ENCODE peak calls at places on chromosomes 11 and 22, in nine cellular contexts. B is stimulated activated naive CD8-positive, alpha-beta T cell treated with anti-CD3 and anti-CD28 coated beads, Interleukin-15, amount 100 ng/mL, for 72 hours; J is NCI-H2081; I is Caki2; H is islet precursor cell; X is MV-4-11; G is H7; Z is Ammon's horn; R is NCI-H774. K is an unnamed sample.

GRCh38 chr22:28670691-28671261 is 8.9 kb downstream of the TTC28 start:
- DNase-seq in B (no peak), J (no peak), I (no peak), H (no peak), X (peak; percentile 78), G (no peak), Z (no peak), R (no peak), K (no peak)

GRCh38 chr22:49966716-49967332 is 6.3 kb downstream of the PIM3 start:
- DNase-seq in B (no peak), J (no peak), I (no peak), H (peak; percentile 61), X (peak; percentile 77), G (peak; percentile 66), Z (peak; percentile 32), R (no peak), K (peak; percentile 16)

GRCh38 chr11:78660451-78660850 is 85.8 kb upstream of the NARS2 start:
- DNase-seq in B (no peak), J (no peak), I (no peak), H (peak; percentile 30), X (no peak), G (no peak), Z (peak; percentile 29), R (no peak), K (no peak)

GRCh38 chr11:18347471-18348125 is 25.2 kb downstream of the GTF2H1 start:
- DNase-seq in B (no peak), J (no peak), I (no peak), H (no peak), X (no peak), G (no peak), Z (no peak), R (no peak), K (no peak)

GRCh38 chr11:61701298-61701993 is 21.3 kb downstream of the DAGLA start:
- DNase-seq in B (no peak), J (peak; percentile 75), I (peak; percentile 22), H (peak; percentile 89), X (peak; percentile 65), G (peak; percentile 89), Z (no peak), R (no peak), K (no peak)

GRCh38 chr22:36246718-36247117 is 6.2 kb upstream of the APOL1 start:
- DNase-seq in B (no peak), J (no peak), I (no peak), H (peak; percentile 41), X (no peak), G (no peak), Z (no peak), R (no peak), K (no peak)

GRCh38 chr11:72411623-72412532 is 22.5 kb downstream of the CLPB start:
- DNase-seq in B (no peak), J (peak; percentile 72), I (no peak), H (peak; percentile 99), X (peak; percentile 91), G (no peak), Z (peak; percentile 73), R (no peak), K (peak; percentile 66)

GRCh38 chr11:1336836-1337646 is 27.6 kb upstream of the TOLLIP start:
- DNase-seq in B (peak; percentile 55), J (peak; percentile 14), I (no peak), H (peak; percentile 63), X (no peak), G (peak; percentile 92), Z (peak; percentile 40), R (no peak), K (no peak)

GRCh38 chr11:119085523-119085878 is 820 bp downstream of the HMBS start:
- DNase-seq in B (no peak), J (no peak), I (no peak), H (no peak), X (no peak), G (no peak), Z (no peak), R (no peak), K (no peak)

GRCh38 chr11:117976445-117976844 is 9.7 kb upstream of the IL10RA start:
- DNase-seq in B (no peak), J (no peak), I (no peak), H (no peak), X (no peak), G (peak; percentile 28), Z (no peak), R (no peak), K (no peak)

GRCh38 chr11:86160546-86161149 is 83.9 kb upstream of the EED start:
- DNase-seq in B (no peak), J (no peak), I (peak; percentile 69), H (no peak), X (no peak), G (no peak), Z (no peak), R (no peak), K (no peak)

GRCh38 chr11:112525844-112526590 is 265.4 kb upstream of the PLET1 start:
- DNase-seq in B (no peak), J (no peak), I (no peak), H (no peak), X (no peak), G (no peak), Z (no peak), R (no peak), K (no peak)

GRCh38 chr11:32029721-32030120 is 61.2 kb upstream of the RCN1 start:
- DNase-seq in B (no peak), J (no peak), I (no peak), H (no peak), X (no peak), G (no peak), Z (peak; percentile 5), R (no peak), K (no peak)

GRCh38 chr11:60700689-60701508 is 1.5 kb downstream of the MS4A8 start:
- DNase-seq in B (no peak), J (peak; percentile 89), I (no peak), H (peak; percentile 63), X (peak; percentile 10), G (peak; percentile 53), Z (no peak), R (peak; percentile 77), K (no peak)

GRCh38 chr22:30249049-30250038 is 2.8 kb upstream of the LIF start:
- DNase-seq in B (no peak), J (no peak), I (peak; percentile 57), H (no peak), X (no peak), G (peak; percentile 69), Z (no peak), R (no peak), K (no peak)

GRCh38 chr11:29260939-29261705 is 755.7 kb downstream of the KCNA4 start:
- DNase-seq in B (no peak), J (no peak), I (peak; percentile 33), H (peak; percentile 82), X (no peak), G (no peak), Z (no peak), R (no peak), K (no peak)

GRCh38 chr11:111105566-111105965 is 140.0 kb upstream of the POU2AF2 start:
- DNase-seq in B (no peak), J (no peak), I (no peak), H (no peak), X (no peak), G (no peak), Z (no peak), R (no peak), K (no peak)

GRCh38 chr11:66510271-66510989 is at the start of gene BBS1:
- DNase-seq in B (peak; percentile 80), J (peak; percentile 76), I (peak; percentile 68), H (peak; percentile 94), X (peak; percentile 61), G (peak; percentile 96), Z (peak; percentile 88), R (peak; percentile 72), K (peak; percentile 75)

GRCh38 chr22:46477967-46478635 is 59.3 kb downstream of the CELSR1 start:
- DNase-seq in B (no peak), J (no peak), I (no peak), H (peak; percentile 46), X (no peak), G (no peak), Z (no peak), R (no peak), K (no peak)

GRCh38 chr11:104487035-104487775 is 323.3 kb upstream of the PDGFD start:
- DNase-seq in B (no peak), J (no peak), I (no peak), H (no peak), X (no peak), G (no peak), Z (no peak), R (no peak), K (no peak)

GRCh38 chr11:87769626-87770025 is 405.6 kb downstream of the RAB38 start:
- DNase-seq in B (no peak), J (no peak), I (no peak), H (no peak), X (no peak), G (no peak), Z (no peak), R (no peak), K (no peak)

GRCh38 chr11:92826597-92826996 is 142.9 kb upstream of the MTNR1B start:
- DNase-seq in B (no peak), J (no peak), I (no peak), H (no peak), X (no peak), G (no peak), Z (no peak), R (no peak), K (no peak)

GRCh38 chr11:122634507-122634906 is 21.0 kb upstream of the UBASH3B start:
- DNase-seq in B (no peak), J (peak; percentile 53), I (no peak), H (peak; percentile 73), X (peak; percentile 9), G (peak; percentile 47), Z (no peak), R (no peak), K (no peak)

GRCh38 chr11:134369656-134370525 is 38.1 kb downstream of the GLB1L2 start:
- DNase-seq in B (no peak), J (no peak), I (no peak), H (no peak), X (no peak), G (no peak), Z (no peak), R (no peak), K (no peak)

GRCh38 chr11:12807621-12808020 is 133.4 kb downstream of the TEAD1 start:
- DNase-seq in B (no peak), J (no peak), I (no peak), H (no peak), X (no peak), G (no peak), Z (no peak), R (no peak), K (no peak)

GRCh38 chr11:46309669-46310288 is 32.3 kb downstream of the CREB3L1 start:
- DNase-seq in B (no peak), J (no peak), I (peak; percentile 51), H (peak; percentile 92), X (peak; percentile 50), G (no peak), Z (no peak), R (no peak), K (peak; percentile 65)

GRCh38 chr11:41799747-41800146 is 340.3 kb upstream of the LRRC4C start:
- DNase-seq in B (no peak), J (no peak), I (no peak), H (no peak), X (no peak), G (no peak), Z (no peak), R (no peak), K (no peak)

GRCh38 chr11:12200359-12201015 is 90.1 kb downstream of the MICAL2 start:
- DNase-seq in B (no peak), J (peak; percentile 63), I (no peak), H (no peak), X (no peak), G (no peak), Z (no peak), R (no peak), K (no peak)

GRCh38 chr11:876550-876949 is 33.9 kb downstream of the TSPAN4 start:
- DNase-seq in B (no peak), J (peak; percentile 62), I (no peak), H (no peak), X (no peak), G (no peak), Z (peak; percentile 62), R (no peak), K (no peak)

GRCh38 chr22:36065775-36066544 is 37.3 kb upstream of the RBFOX2 start:
- DNase-seq in B (peak; percentile 78), J (peak; percentile 95), I (peak; percentile 95), H (peak; percentile 98), X (peak; percentile 54), G (peak; percentile 91), Z (peak; percentile 90), R (peak; percentile 87), K (peak; percentile 42)

K was measured in stimulated activated naive B cell treated with anti-CD40 and anti-IgM and Interleukin-4, amounts not matched to agents 10 μg/mL and 1 μg/mL and 100 μg/mL, for 72 hours.